ENCODE peak calls at places on chromosome 1, in five cellular contexts. E is tibial artery, V is GM23338, G is pancreas, R is IMR-90. U is an unnamed sample.

GRCh38 chr1:14100444-14100843 is 400.5 kb downstream of the PRDM2 start:
- DNase-seq in E (no peak), V (no peak), G (no peak), R (no peak), U (no peak)

GRCh38 chr1:219710529-219711194 is 97.8 kb upstream of the ZC3H11B start:
- DNase-seq in E (no peak), V (no peak), G (no peak), R (peak; percentile 84), U (peak; percentile 95)

GRCh38 chr1:32101233-32101681 is 6.6 kb upstream of the KPNA6 start:
- DNase-seq in E (no peak), V (no peak), G (no peak), R (peak; percentile 75), U (peak; percentile 35)

GRCh38 chr1:205108464-205108863 is 13.3 kb downstream of the RBBP5 start:
- DNase-seq in E (no peak), V (no peak), G (no peak), R (no peak), U (no peak)

GRCh38 chr1:229024528-229025119 is 246.3 kb upstream of the RAB4A start:
- DNase-seq in E (peak; percentile 69), V (no peak), G (no peak), R (peak; percentile 90), U (peak; percentile 37)

GRCh38 chr1:94623560-94624148 is 82.1 kb upstream of the F3 start:
- DNase-seq in E (no peak), V (peak; percentile 55), G (no peak), R (no peak), U (peak; percentile 68)

GRCh38 chr1:27934818-27935549 is at the start of gene SMPDL3B:
- DNase-seq in E (no peak), V (peak; percentile 96), G (peak; percentile 66), R (no peak), U (no peak)

GRCh38 chr1:169060906-169061683 is 45.4 kb upstream of the ATP1B1 start:
- DNase-seq in E (no peak), V (no peak), G (no peak), R (no peak), U (no peak)

GRCh38 chr1:77536813-77537212 is 145.6 kb downstream of the ZZZ3 start:
- DNase-seq in E (no peak), V (no peak), G (no peak), R (peak; percentile 98), U (peak; percentile 94)

GRCh38 chr1:29152046-29152805 is 28.5 kb upstream of the TMEM200B start:
- DNase-seq in E (no peak), V (no peak), G (no peak), R (no peak), U (no peak)

DNA sequence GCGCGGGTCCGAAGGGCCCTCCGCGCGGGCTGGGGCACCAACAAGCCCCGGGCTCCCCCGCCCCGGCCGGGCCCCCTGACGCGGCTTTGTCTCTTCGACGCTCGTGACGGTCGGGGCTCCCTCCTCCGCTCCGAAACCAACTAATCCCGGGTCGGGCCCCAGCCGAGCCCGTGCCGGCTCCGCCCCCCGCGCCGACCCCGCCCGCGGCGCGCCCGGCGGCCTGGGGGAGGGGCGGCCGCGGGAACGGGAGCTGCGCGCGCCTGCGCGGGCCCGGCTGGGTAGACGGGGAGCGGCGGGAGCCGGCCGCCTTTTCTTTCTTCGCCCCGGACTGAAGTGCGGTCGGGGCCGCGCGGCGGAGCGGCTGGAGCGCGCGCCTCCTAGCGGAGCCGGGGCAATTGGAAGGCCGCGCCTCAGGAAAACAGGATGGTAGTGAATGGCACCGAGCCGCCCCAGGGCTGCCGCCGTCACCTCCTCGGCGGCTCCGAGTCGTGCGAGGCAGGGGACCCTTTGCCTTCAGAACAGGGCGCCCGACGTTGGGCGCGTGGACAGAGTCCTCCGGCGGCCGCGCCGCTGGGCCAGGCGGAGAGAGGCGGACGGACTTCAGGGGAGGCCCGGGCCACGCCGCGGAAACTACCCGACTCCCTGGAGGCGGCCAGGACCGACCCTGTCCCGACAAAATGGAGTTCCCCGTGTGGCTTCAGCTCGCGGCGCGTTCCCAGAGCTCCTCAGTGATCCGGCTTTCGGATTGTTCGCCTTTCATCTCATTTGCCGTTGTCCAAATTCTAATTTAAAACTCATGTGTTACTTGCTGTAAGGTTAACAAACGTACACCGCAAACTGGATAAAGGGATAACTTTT is at the start of gene TP53BP2:
- DNase-seq in E (peak; percentile 82), V (peak; percentile 91), G (peak; percentile 86), R (peak; percentile 87), U (peak; percentile 66)
- TF ChIP-seq CTCF in E (peak; percentile 71), V (peak; percentile 43), G (peak; percentile 59), R (peak; percentile 76), U (peak; percentile 60)

GRCh38 chr1:30950700-30951099 is 42.1 kb upstream of the SDC3 start:
- DNase-seq in E (no peak), V (no peak), G (no peak), R (no peak), U (no peak)
- H3K4me3 ChIP-seq in E (no peak overlapping the region), V (no peak overlapping the region), G (no peak overlapping the region), R (no peak overlapping the region), U (no peak overlapping the region)

GRCh38 chr1:21532992-21533534 is 23.8 kb downstream of the ALPL start:
- DNase-seq in E (no peak), V (no peak), G (no peak), R (no peak), U (no peak)

GRCh38 chr1:21536223-21536622 is 27.0 kb downstream of the ALPL start:
- DNase-seq in E (peak; percentile 42), V (no peak), G (no peak), R (peak; percentile 15), U (no peak)

GRCh38 chr1:21532496-21532895 is 23.3 kb downstream of the ALPL start:
- DNase-seq in E (no peak), V (no peak), G (no peak), R (no peak), U (no peak)

GRCh38 chr1:21537511-21537931 is 28.3 kb downstream of the ALPL start:
- DNase-seq in E (no peak), V (peak; percentile 51), G (peak; percentile 68), R (no peak), U (no peak)

GRCh38 chr1:21534674-21535378 is 25.6 kb downstream of the ALPL start:
- DNase-seq in E (no peak), V (peak; percentile 84), G (peak; percentile 32), R (peak; percentile 77), U (peak; percentile 63)
- TF ChIP-seq CTCF in E (no peak), V (peak; percentile 66), G (peak; percentile 14), R (peak; percentile 74), U (peak; percentile 69)

GRCh38 chr1:11651017-11651416 is 3.2 kb downstream of the FBXO2 start:
- DNase-seq in E (no peak), V (no peak), G (no peak), R (no peak), U (no peak)

GRCh38 chr1:11648732-11649158 is 5.5 kb downstream of the FBXO2 start:
- DNase-seq in E (no peak), V (peak; percentile 79), G (peak; percentile 68), R (no peak), U (no peak)

GRCh38 chr1:11649624-11650330 is 4.5 kb downstream of the FBXO2 start:
- DNase-seq in E (no peak), V (no peak), G (no peak), R (no peak), U (no peak)

GRCh38 chr1:11649237-11649623 is 5.0 kb downstream of the FBXO2 start:
- DNase-seq in E (no peak), V (no peak), G (peak; percentile 49), R (no peak), U (no peak)

DNA sequence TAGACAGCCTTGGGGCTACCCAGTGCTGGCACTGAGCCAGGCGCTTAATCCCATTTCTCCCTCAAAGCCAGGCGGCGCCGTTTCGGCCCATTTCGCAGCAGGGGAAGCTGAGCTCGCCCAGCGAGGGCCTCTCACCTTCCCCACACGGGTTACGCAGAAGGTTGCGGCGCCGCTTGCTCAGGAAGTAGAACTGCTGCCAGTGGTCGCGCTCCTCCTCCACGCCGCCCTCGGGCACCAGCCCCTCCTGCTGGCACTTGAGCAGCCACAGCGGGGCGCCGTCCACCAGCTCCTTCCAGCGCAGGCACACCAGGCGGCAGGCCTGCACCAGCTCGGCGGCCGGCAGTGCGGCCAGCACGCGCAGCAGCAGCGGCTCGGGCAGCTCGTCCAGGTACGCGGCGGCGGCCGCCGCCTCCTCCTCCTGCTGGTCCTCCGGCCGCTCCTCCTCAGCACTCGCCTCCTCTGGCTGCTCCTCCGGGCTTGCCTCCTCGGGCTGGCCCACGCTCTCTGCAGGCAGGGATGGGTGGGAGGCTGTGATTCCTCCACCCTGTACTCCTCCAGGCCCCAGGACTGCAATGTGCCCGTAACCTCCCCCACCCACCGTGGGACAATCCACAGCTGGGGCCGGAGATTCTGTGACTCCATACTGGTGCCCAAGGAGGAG is 3.8 kb downstream of the FBXO2 start:
- DNase-seq in E (peak; percentile 68), V (peak; percentile 84), G (peak; percentile 96), R (peak; percentile 49), U (no peak)
- H3K4me3 ChIP-seq in E (no peak overlapping the region), V (peak overlapping the region; percentile 43), G (peak overlapping the region; percentile 37), R (no peak overlapping the region), U (no peak overlapping the region)

U was measured in astrocyte of the cerebellum.